ENCODE peak calls at places on chromosome 20, in five cellular contexts. J is astrocyte; I is effector memory CD4-positive, alpha-beta T cell; P is testis; C is breast epithelium. B is an unnamed sample. For H3K36me3, the result is how much of the 10 kb centered on the place peaks cover.

GRCh38 chr20:4544765-4545164 is 176.9 kb upstream of the PRND start:
- DNase-seq in J (peak), I (no peak), P (no peak), C (no peak), B (no peak)

GRCh38 chr20:16747291-16747811 is 807 bp upstream of the OTOR start:
- DNase-seq in J (no peak), I (no peak), C (no peak), P (no peak), B (no peak)

GRCh38 chr20:5513975-5514516 is 197.3 kb upstream of the PROKR2 start:
- DNase-seq in C (no peak), P (no peak), I (no peak), J (peak), B (no peak)

GRCh38 chr20:45336530-45337366 is 11.5 kb downstream of the SDC4 start:
- DNase-seq in J (peak), I (no peak), C (peak), P (no peak), B (no peak)

GRCh38 chr20:46240881-46241280 is 67.4 kb downstream of the CDH22 start:
- DNase-seq in J (no peak), I (no peak), C (no peak), P (no peak), B (no peak)

GRCh38 chr20:36447101-36447500 is 94.2 kb upstream of the MYL9 start:
- DNase-seq in P (no peak), I (no peak), C (no peak), J (no peak), B (no peak)

GRCh38 chr20:21156266-21156665 is 30.4 kb downstream of the KIZ start:
- DNase-seq in I (no peak), P (no peak), C (no peak), J (peak), B (no peak)

GRCh38 chr20:3203315-3204123 is 963 bp downstream of the DDRGK1 start:
- DNase-seq in C (no peak), P (peak), I (no peak), J (no peak), B (peak)

GRCh38 chr20:14197097-14197496 is 140.3 kb downstream of the FLRT3 start:
- DNase-seq in C (no peak), P (no peak), J (peak), I (no peak), B (no peak)

GRCh38 chr20:3924304-3925112 is 35.3 kb downstream of the PANK2 start:
- DNase-seq in C (no peak), J (no peak), P (peak), I (no peak), B (no peak)

GRCh38 chr20:39853664-39854063 is 835.4 kb downstream of the MAFB start:
- DNase-seq in J (peak), P (no peak), C (no peak), I (no peak), B (no peak)

GRCh38 chr20:52103469-52103910 is 88.1 kb downstream of the ZFP64 start:
- DNase-seq in P (no peak), J (peak), I (no peak), C (no peak), B (peak)

GRCh38 chr20:64065973-64066341 is 3.0 kb downstream of the TCEA2 start:
- DNase-seq in I (peak), P (no peak), J (peak), C (no peak), B (no peak)

GRCh38 chr20:62819494-62820174 is 2.8 kb downstream of the COL9A3 start:
- DNase-seq in P (no peak), J (no peak), C (no peak), I (no peak), B (no peak)

GRCh38 chr20:56163806-56164205 is 84.7 kb upstream of the MC3R start:
- DNase-seq in I (no peak), J (no peak), C (no peak), P (peak), B (no peak)

DNA sequence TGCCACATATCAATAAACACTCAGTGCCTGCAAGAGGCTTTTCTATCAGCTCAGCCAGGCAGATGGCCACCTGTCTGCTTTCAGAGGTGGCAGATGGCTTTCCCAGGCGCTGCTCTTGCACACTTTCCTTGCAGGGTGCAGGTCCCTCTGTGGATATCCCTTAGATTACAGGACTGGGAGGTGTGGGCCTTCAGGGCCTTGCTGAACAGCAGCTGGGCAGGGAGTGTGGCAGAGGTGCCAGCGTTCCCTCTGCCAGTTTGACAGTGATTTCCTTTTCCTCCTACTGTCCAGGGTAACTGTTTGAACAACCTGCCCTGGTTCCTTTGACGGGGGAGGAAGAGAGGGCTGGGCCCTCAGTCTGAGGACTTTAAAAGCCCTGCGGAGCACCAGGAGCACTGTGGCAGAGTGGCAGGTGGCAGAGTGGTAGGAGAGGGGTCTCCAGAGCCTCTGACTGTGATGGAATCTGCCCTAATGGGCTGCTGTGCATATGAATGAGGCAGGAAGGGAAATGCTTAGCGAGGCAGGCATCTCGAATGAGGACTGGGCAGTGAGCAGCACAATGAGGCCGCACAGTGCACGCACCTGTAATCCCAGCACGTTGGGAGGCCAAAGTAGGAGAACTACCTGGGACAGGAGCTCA is 34.2 kb downstream of the ABHD12 start:
- DNase-seq in J (no peak), I (no peak), P (no peak), C (no peak), B (no peak)
- H3K27ac ChIP-seq in J (no peak), I (no peak), P (no peak), C (no peak), B (no peak)

GRCh38 chr20:49656304-49656703 is 57.4 kb downstream of the B4GALT5 start:
- DNase-seq in I (no peak), C (peak), J (peak), P (no peak), B (no peak)

GRCh38 chr20:49660912-49661311 is 52.8 kb downstream of the B4GALT5 start:
- DNase-seq in I (no peak), J (no peak), P (no peak), C (no peak), B (no peak)

GRCh38 chr20:49657118-49657901 is 56.4 kb downstream of the B4GALT5 start:
- DNase-seq in P (no peak), J (peak), C (no peak), I (no peak), B (no peak)

GRCh38 chr20:49659096-49659495 is 54.6 kb downstream of the B4GALT5 start:
- DNase-seq in J (no peak), P (no peak), C (no peak), I (no peak), B (no peak)

GRCh38 chr20:49658508-49658907 is 55.2 kb downstream of the B4GALT5 start:
- DNase-seq in P (no peak), J (no peak), I (no peak), C (no peak), B (no peak)
- H3K4me3 ChIP-seq in P (no peak), J (no peak), I (no peak), C (no peak), B (no peak)

GRCh38 chr20:53574819-53575218 is 18.8 kb downstream of the ZNF217 start:
- DNase-seq in C (no peak), P (no peak), I (no peak), J (no peak), B (no peak)
- H3K36me3 ChIP-seq in C (under half), P (under half), I (half or more), J (under half), B (half or more)

GRCh38 chr20:11686900-11687543 is 230.7 kb upstream of the BTBD3 start:
- DNase-seq in I (no peak), J (peak), P (peak), C (no peak), B (no peak)
- H3K27ac ChIP-seq in I (no peak), J (no peak), P (no peak), C (no peak), B (no peak)

GRCh38 chr20:34643919-34644318 is 33.0 kb downstream of the PIGU start:
- DNase-seq in I (no peak), J (peak), P (no peak), C (no peak), B (no peak)
- H3K4me3 ChIP-seq in I (no peak), J (no peak), P (no peak), C (no peak), B (no peak)

DNA sequence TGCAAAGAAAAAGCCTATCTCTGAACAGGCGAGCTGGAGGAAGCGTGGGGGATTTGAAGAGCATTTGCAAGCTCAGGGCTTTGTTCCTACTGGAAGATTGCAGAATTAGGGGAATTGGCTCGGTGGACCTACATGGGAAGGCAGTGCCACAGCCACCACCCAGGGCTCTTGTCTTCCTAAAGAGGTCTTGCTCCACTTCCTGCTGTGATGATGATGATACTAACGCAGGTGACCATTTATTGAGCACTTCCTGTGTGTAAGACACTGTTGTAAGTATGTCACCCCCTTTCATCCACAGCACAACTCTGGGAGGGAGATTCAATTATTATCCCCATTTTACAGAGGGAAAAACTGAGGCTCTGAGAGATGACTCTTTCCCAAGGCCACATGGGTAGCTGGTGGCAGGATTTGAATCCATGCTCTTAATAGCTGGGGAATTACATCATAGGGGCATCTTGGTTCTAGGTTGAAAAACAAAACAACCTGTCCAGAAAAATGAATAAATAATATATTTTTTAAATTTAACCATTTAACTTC is 41.2 kb downstream of the BMP7 start:
- DNase-seq in J (no peak), I (no peak), P (no peak), C (no peak), B (no peak)
- H3K36me3 ChIP-seq in J (under half), I (under half), P (under half), C (under half), B (under half)